ENCODE peak calls at places on chromosomes 12 and 14, in six cellular contexts. M is HCT116, K is transverse colon, A is K562, P is stomach, I is sigmoid colon. Z is an unnamed sample. For H3K4me1, the result is how much of the 10 kb centered on the place peaks cover.

GRCh38 chr12:104315326-104316224 is 12.0 kb downstream of the EID3 start:
- DNase-seq in M (no peak), K (no peak), A (no peak), P (no peak), I (no peak), Z (no peak)

GRCh38 chr12:67517181-67517887 is 131.2 kb upstream of the DYRK2 start:
- DNase-seq in M (peak), K (peak), A (no peak), P (peak), I (peak), Z (no peak)

GRCh38 chr12:26666286-26666685 is 166.7 kb downstream of the ITPR2 start:
- DNase-seq in M (no peak), K (no peak), A (no peak), P (no peak), I (no peak), Z (no peak)

GRCh38 chr14:47966411-47966810 is 291.0 kb upstream of the MDGA2 start:
- DNase-seq in M (no peak), K (no peak), A (no peak), P (no peak), I (no peak), Z (no peak)

GRCh38 chr14:59069455-59069854 is 119.0 kb upstream of the DAAM1 start:
- DNase-seq in M (no peak), K (no peak), A (no peak), P (no peak), I (no peak), Z (no peak)

GRCh38 chr12:1457901-1458300 is 136.5 kb downstream of the FBXL14 start:
- DNase-seq in M (no peak), K (no peak), A (no peak), P (no peak), I (no peak), Z (no peak)

GRCh38 chr12:88574278-88574677 is 6.0 kb downstream of the KITLG start:
- DNase-seq in M (no peak), K (no peak), A (no peak), P (no peak), I (peak), Z (no peak)

GRCh38 chr14:74546416-74546815 is 52.9 kb downstream of the ISCA2 start:
- DNase-seq in M (no peak), K (no peak), A (no peak), P (no peak), I (no peak), Z (no peak)

GRCh38 chr14:73173092-73173735 is 36.9 kb downstream of the PSEN1 start:
- DNase-seq in M (peak), K (no peak), A (no peak), P (no peak), I (no peak), Z (peak)

GRCh38 chr14:93100098-93100497 is 15.6 kb downstream of the ITPK1 start:
- DNase-seq in M (no peak), K (no peak), A (no peak), P (no peak), I (no peak), Z (no peak)

GRCh38 chr14:70027785-70028428 is 148.7 kb downstream of the SMOC1 start:
- DNase-seq in M (peak), K (peak), A (peak), P (peak), I (peak), Z (no peak)

GRCh38 chr12:104582739-104583138 is 126.0 kb downstream of the CHST11 start:
- DNase-seq in M (no peak), K (peak), A (no peak), P (no peak), I (no peak), Z (no peak)

GRCh38 chr12:49872781-49873181 is 29.9 kb upstream of the BCDIN3D start:
- DNase-seq in M (no peak), K (no peak), A (no peak), P (no peak), I (no peak), Z (no peak)

GRCh38 chr12:127290251-127290650 is 976.7 kb upstream of the TMEM132C start:
- DNase-seq in M (no peak), K (no peak), A (no peak), P (no peak), I (no peak), Z (no peak)

GRCh38 chr12:105164068-105164467 is 56.5 kb downstream of the WASHC4 start:
- DNase-seq in M (no peak), K (no peak), A (no peak), P (no peak), I (no peak), Z (no peak)

GRCh38 chr14:69323266-69323966 is 63.5 kb downstream of the GALNT16 start:
- DNase-seq in M (no peak), K (no peak), A (no peak), P (no peak), I (peak), Z (no peak)

GRCh38 chr12:130632582-130633174 is 83.4 kb downstream of the RIMBP2 start:
- DNase-seq in M (no peak), K (peak), A (no peak), P (no peak), I (no peak), Z (no peak)

GRCh38 chr12:16636435-16637055 is 30.6 kb upstream of the LMO3 start:
- DNase-seq in M (no peak), K (no peak), A (no peak), P (no peak), I (no peak), Z (no peak)

GRCh38 chr12:51951199-51951842 is at the start of gene ACVR1B:
- DNase-seq in M (peak), K (peak), A (peak), P (peak), I (peak), Z (peak)

GRCh38 chr14:68089146-68089715 is 269.7 kb downstream of the RAD51B start:
- DNase-seq in M (peak), K (no peak), A (no peak), P (no peak), I (peak), Z (no peak)

GRCh38 chr12:31991146-31991545 is 31.9 kb downstream of the RESF1 start:
- DNase-seq in M (no peak), K (no peak), A (no peak), P (no peak), I (no peak), Z (no peak)

GRCh38 chr12:13900718-13901117 is 80.7 kb downstream of the GRIN2B start:
- DNase-seq in M (no peak), K (no peak), A (no peak), P (no peak), I (no peak), Z (no peak)

GRCh38 chr12:15620726-15621125 is 168.5 kb downstream of the EPS8 start:
- DNase-seq in M (no peak), K (no peak), A (no peak), P (no peak), I (no peak), Z (no peak)

GRCh38 chr12:15151141-15152091 is 69.8 kb downstream of the RERG start:
- DNase-seq in M (peak), K (no peak), A (no peak), P (no peak), I (no peak), Z (no peak)

GRCh38 chr14:59540852-59541251 is 35.8 kb downstream of the CCDC175 start:
- DNase-seq in M (no peak), K (no peak), A (no peak), P (no peak), I (no peak), Z (no peak)

GRCh38 chr12:93199831-93200236 is 177.9 kb upstream of the NUDT4 start:
- DNase-seq in M (no peak), K (no peak), A (no peak), P (no peak), I (no peak), Z (no peak)

GRCh38 chr14:39351708-39352107 is 80.5 kb downstream of the FBXO33 start:
- DNase-seq in M (no peak), K (no peak), A (no peak), P (no peak), I (no peak), Z (no peak)

GRCh38 chr14:70722418-70722817 is 80.7 kb downstream of the TTC9 start:
- DNase-seq in M (no peak), K (no peak), A (no peak), P (no peak), I (no peak), Z (no peak)

GRCh38 chr12:129193263-129193871 is 340.1 kb downstream of the GLT1D1 start:
- DNase-seq in M (no peak), K (peak), A (peak), P (peak), I (no peak), Z (peak)

GRCh38 chr14:23661542-23661941 is 25.4 kb downstream of the DHRS2 start:
- DNase-seq in M (no peak), K (no peak), A (no peak), P (no peak), I (no peak), Z (peak)

GRCh38 chr12:102120886-102121285 is 903 bp downstream of the PARPBP start:
- DNase-seq in M (peak), K (no peak), A (peak), P (no peak), I (no peak), Z (no peak)

GRCh38 chr14:21106506-21107359 is 5.9 kb downstream of the TMEM253 start:
- DNase-seq in M (peak), K (peak), A (peak), P (peak), I (peak), Z (no peak)
- TF ChIP-seq POLR2AphosphoS5 in M (peak), K (no peak), A (no peak), P (no peak), I (peak), Z (no peak)

DNA sequence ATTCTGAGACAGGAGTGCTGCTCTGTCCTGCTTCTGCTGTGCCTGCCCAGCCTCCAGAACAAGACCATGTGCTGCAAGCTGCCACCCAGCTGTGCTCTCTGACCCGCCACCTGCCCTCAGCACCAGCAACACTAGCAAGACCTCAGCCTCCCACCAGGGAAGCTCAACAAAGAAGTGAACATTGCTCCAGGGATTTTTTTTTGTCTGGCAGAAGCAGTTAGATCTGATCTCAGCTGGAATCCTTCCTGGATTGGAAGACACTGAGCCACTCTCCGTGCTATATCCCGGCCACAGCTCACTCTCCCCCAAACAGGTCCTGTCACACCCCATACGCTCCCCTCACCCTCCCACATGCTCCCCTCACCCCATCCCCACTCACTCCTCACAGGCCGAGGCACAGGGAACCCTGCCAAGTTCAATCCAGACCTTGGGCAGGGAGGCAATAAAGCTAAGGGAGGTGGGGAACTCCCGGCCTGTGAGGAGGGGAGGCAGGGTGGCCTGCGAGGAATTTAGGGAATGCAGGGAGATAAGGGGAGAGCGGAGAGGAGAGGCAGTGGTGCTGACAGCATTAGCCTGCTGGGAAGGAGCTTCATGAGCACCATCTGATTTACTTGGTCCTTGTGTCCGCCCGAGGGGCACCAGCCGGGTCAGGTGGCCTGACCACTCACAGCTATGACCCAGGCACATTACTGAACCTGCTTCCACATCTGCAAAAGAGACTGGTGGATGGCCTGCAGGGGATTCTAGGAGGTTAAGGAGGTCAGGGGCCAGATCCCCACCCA is 29.7 kb downstream of the CCDC85C start:
- DNase-seq in M (no peak), K (peak), A (no peak), P (peak), I (no peak), Z (no peak)
- H3K4me1 ChIP-seq in M (half or more), K (half or more), A (half or more), P (half or more), I (under half), Z (half or more)

GRCh38 chr12:95169368-95169767 is 47.9 kb downstream of the FGD6 start:
- DNase-seq in M (peak), K (peak), A (peak), P (peak), I (no peak), Z (no peak)
- TF ChIP-seq POLR2AphosphoS5 in M (no peak), K (no peak), A (peak), P (no peak), I (no peak), Z (peak)

GRCh38 chr14:60756847-60757246 is 22.3 kb downstream of the MNAT1 start:
- DNase-seq in M (no peak), K (no peak), A (no peak), P (no peak), I (no peak), Z (no peak)

GRCh38 chr14:60760648-60761364 is 26.2 kb downstream of the MNAT1 start:
- DNase-seq in M (peak), K (no peak), A (no peak), P (no peak), I (no peak), Z (no peak)

GRCh38 chr14:60760209-60760608 is 25.6 kb downstream of the MNAT1 start:
- DNase-seq in M (no peak), K (no peak), A (no peak), P (no peak), I (no peak), Z (no peak)

GRCh38 chr14:60758875-60759274 is 24.3 kb downstream of the MNAT1 start:
- DNase-seq in M (no peak), K (no peak), A (no peak), P (no peak), I (no peak), Z (no peak)

GRCh38 chr14:60757617-60758016 is 23.1 kb downstream of the MNAT1 start:
- DNase-seq in M (no peak), K (no peak), A (no peak), P (no peak), I (no peak), Z (no peak)
- H3K4me1 ChIP-seq in M (under half), K (under half), A (under half), P (half or more), I (under half), Z (under half)

GRCh38 chr12:110349096-110349495 is 54.4 kb downstream of the ANAPC7 start:
- DNase-seq in M (no peak), K (no peak), A (no peak), P (no peak), I (no peak), Z (no peak)
- TF ChIP-seq POLR2AphosphoS5 in M (no peak), K (no peak), A (no peak), P (no peak), I (no peak), Z (peak)

GRCh38 chr12:3333583-3333982 is 157.4 kb upstream of the PRMT8 start:
- DNase-seq in M (peak), K (no peak), A (peak), P (no peak), I (peak), Z (no peak)

GRCh38 chr12:3332190-3332589 is 158.8 kb upstream of the PRMT8 start:
- DNase-seq in M (no peak), K (no peak), A (no peak), P (no peak), I (no peak), Z (no peak)

GRCh38 chr12:3336606-3337311 is 154.2 kb upstream of the PRMT8 start:
- DNase-seq in M (peak), K (no peak), A (no peak), P (peak), I (peak), Z (no peak)

GRCh38 chr12:3335078-3335487 is 155.9 kb upstream of the PRMT8 start:
- DNase-seq in M (no peak), K (no peak), A (no peak), P (no peak), I (no peak), Z (no peak)

GRCh38 chr12:3333991-3334391 is 157.0 kb upstream of the PRMT8 start:
- DNase-seq in M (no peak), K (no peak), A (no peak), P (no peak), I (no peak), Z (no peak)
- H3K4me1 ChIP-seq in M (under half), K (under half), A (under half), P (under half), I (under half), Z (under half)

GRCh38 chr14:91242635-91243034 is 1.9 kb downstream of the GPR68 start:
- DNase-seq in M (no peak), K (no peak), A (no peak), P (no peak), I (no peak), Z (no peak)

GRCh38 chr14:91245029-91245428 is 525 bp upstream of the GPR68 start:
- DNase-seq in M (no peak), K (peak), A (no peak), P (no peak), I (no peak), Z (no peak)

GRCh38 chr14:91244501-91244901 is at the start of gene GPR68:
- DNase-seq in M (no peak), K (peak), A (no peak), P (peak), I (peak), Z (no peak)

GRCh38 chr14:91243098-91243483 is 1.4 kb downstream of the GPR68 start:
- DNase-seq in M (no peak), K (no peak), A (no peak), P (no peak), I (no peak), Z (no peak)

GRCh38 chr14:91246051-91246852 is 1.7 kb upstream of the GPR68 start:
- DNase-seq in M (no peak), K (peak), A (no peak), P (no peak), I (no peak), Z (no peak)
- TF ChIP-seq POLR2AphosphoS5 in M (no peak), K (no peak), A (no peak), P (peak), I (no peak), Z (no peak)

GRCh38 chr12:121535150-121536057 is 45.4 kb downstream of the KDM2B start:
- DNase-seq in M (no peak), K (peak), A (no peak), P (no peak), I (peak), Z (no peak)
- H3K4me1 ChIP-seq in M (under half), K (under half), A (under half), P (half or more), I (under half), Z (half or more)

DNA sequence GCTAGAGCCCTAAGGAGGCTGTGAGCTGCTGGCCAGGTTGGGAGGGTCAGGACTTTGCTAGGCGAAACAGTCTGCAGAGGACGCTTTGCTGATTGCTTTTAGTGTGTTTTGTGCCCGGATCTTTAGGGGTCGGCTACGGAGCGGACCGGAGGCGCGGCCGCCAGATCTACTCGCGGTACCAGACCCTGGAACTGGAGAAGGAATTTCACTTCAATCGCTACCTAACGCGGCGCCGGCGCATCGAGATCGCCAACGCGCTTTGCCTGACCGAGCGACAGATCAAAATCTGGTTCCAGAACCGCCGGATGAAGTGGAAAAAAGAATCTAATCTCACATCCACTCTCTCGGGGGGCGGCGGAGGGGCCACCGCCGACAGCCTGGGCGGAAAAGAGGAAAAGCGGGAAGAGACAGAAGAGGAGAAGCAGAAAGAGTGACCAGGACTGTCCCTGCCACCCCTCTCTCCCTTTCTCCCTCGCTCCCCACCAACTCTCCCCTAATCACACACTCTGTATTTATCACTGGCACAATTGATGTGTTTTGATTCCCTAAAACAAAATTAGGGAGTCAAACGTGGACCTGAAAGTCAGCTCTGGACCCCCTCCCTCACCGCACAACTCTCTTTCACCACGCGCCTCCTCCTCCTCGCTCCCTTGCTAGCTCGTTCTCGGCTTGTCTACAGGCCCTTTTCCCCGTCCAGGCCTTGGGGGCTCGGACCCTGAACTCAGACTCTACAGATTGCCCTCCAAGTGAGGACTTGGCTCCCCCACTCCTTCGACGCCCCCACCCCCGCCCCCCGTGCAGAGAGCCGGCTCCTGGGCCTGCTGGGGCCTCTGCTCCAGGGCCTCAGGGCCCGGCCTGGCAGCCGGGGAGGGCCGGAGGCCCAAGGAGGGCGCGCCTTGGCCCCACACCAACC is 1.5 kb downstream of the HOXC6 start:
- DNase-seq in M (no peak), K (no peak), A (no peak), P (no peak), I (no peak), Z (no peak)
- TF ChIP-seq POLR2AphosphoS5 in M (no peak), K (no peak), A (no peak), P (no peak), I (no peak), Z (no peak)